ENCODE peak calls at places on chromosomes 12 and 14, in eight cellular contexts. M, T, E, Q, N, O, R and A are unnamed samples.

GRCh38 chr14:70651522-70651921 is 9.8 kb downstream of the TTC9 start:
- DNase-seq in M (no peak), T (no peak), E (no peak), Q (no peak), N (no peak), O (no peak), R (no peak), A (no peak)

GRCh38 chr14:37974421-37974820 is 233.3 kb upstream of the SSTR1 start:
- DNase-seq in M (no peak), T (no peak), E (no peak), Q (no peak), N (no peak), O (no peak), R (no peak), A (no peak)

GRCh38 chr12:127025545-127025944 is 1241.4 kb upstream of the TMEM132C start:
- DNase-seq in M (peak; percentile 7), T (no peak), E (no peak), Q (no peak), N (no peak), O (no peak), R (no peak), A (no peak)

GRCh38 chr12:52168019-52168717 is 23.6 kb downstream of the KRT80 start:
- DNase-seq in M (no peak), T (no peak), E (no peak), Q (no peak), N (no peak), O (peak; percentile 66), R (no peak), A (peak; percentile 44)

GRCh38 chr14:81637639-81638038 is 104.0 kb upstream of the SEL1L start:
- DNase-seq in M (no peak), T (no peak), E (no peak), Q (no peak), N (no peak), O (no peak), R (no peak), A (no peak)

GRCh38 chr12:34163443-34163842 is 141.1 kb downstream of the ALG10 start:
- DNase-seq in M (no peak), T (no peak), E (no peak), Q (no peak), N (no peak), O (no peak), R (no peak), A (no peak)

GRCh38 chr14:103629503-103630121 is 601 bp downstream of the KLC1 start:
- DNase-seq in M (no peak), T (peak; percentile 85), E (no peak), Q (no peak), N (peak; percentile 87), O (no peak), R (peak; percentile 80), A (no peak)

GRCh38 chr14:36905272-36906046 is 243.8 kb downstream of the PAX9 start:
- DNase-seq in M (no peak), T (peak; percentile 11), E (no peak), Q (no peak), N (no peak), O (peak; percentile 6), R (no peak), A (no peak)

GRCh38 chr12:69987453-69988102 is 162.6 kb downstream of the MYRFL start:
- DNase-seq in M (peak; percentile 77), T (no peak), E (no peak), Q (no peak), N (no peak), O (peak; percentile 75), R (no peak), A (peak; percentile 24)

GRCh38 chr14:92190768-92191167 is 69.0 kb downstream of the CPSF2 start:
- DNase-seq in M (no peak), T (no peak), E (no peak), Q (no peak), N (no peak), O (no peak), R (no peak), A (no peak)

GRCh38 chr12:57630891-57631433 is 2.0 kb downstream of the B4GALNT1 start:
- DNase-seq in M (no peak), T (peak; percentile 1), E (no peak), Q (no peak), N (no peak), O (no peak), R (no peak), A (no peak)

GRCh38 chr14:61563162-61563511 is 132.2 kb upstream of the HIF1A start:
- DNase-seq in M (no peak), T (no peak), E (no peak), Q (peak; percentile 80), N (no peak), O (no peak), R (no peak), A (no peak)

GRCh38 chr12:92796650-92797049 is 93.9 kb downstream of the PLEKHG7 start:
- DNase-seq in M (no peak), T (no peak), E (no peak), Q (no peak), N (no peak), O (no peak), R (no peak), A (no peak)

GRCh38 chr14:32104308-32104707 is 27.2 kb downstream of the ARHGAP5 start:
- DNase-seq in M (no peak), T (no peak), E (no peak), Q (peak; percentile 44), N (no peak), O (no peak), R (no peak), A (no peak)

GRCh38 chr12:59699408-59700144 is 103.7 kb downstream of the SLC16A7 start:
- DNase-seq in M (no peak), T (no peak), E (no peak), Q (no peak), N (no peak), O (peak; percentile 88), R (no peak), A (no peak)

GRCh38 chr14:96581902-96582640 is 79.9 kb downstream of the PAPOLA start:
- DNase-seq in M (no peak), T (no peak), E (no peak), Q (no peak), N (no peak), O (no peak), R (no peak), A (no peak)

GRCh38 chr12:66944365-66944764 is 265.5 kb upstream of the GRIP1 start:
- DNase-seq in M (no peak), T (no peak), E (no peak), Q (no peak), N (no peak), O (no peak), R (no peak), A (no peak)

GRCh38 chr14:66649515-66649914 is 141.6 kb downstream of the GPHN start:
- DNase-seq in M (no peak), T (no peak), E (no peak), Q (no peak), N (no peak), O (no peak), R (no peak), A (no peak)

GRCh38 chr12:30043151-30043550 is 259.4 kb upstream of the TMTC1 start:
- DNase-seq in M (no peak), T (no peak), E (no peak), Q (no peak), N (no peak), O (no peak), R (no peak), A (no peak)

GRCh38 chr14:50871914-50872732 is at the start of gene ABHD12B:
- DNase-seq in M (no peak), T (peak; percentile 56), E (no peak), Q (no peak), N (peak; percentile 55), O (peak; percentile 17), R (no peak), A (no peak)

GRCh38 chr14:43765474-43765873 is 741.6 kb downstream of the FSCB start:
- DNase-seq in M (no peak), T (no peak), E (no peak), Q (no peak), N (no peak), O (no peak), R (no peak), A (no peak)

GRCh38 chr14:31387091-31387490 is 33.3 kb downstream of the HEATR5A start:
- DNase-seq in M (no peak), T (no peak), E (no peak), Q (no peak), N (no peak), O (no peak), R (no peak), A (no peak)

GRCh38 chr14:101505216-101505970 is 55.9 kb upstream of the DIO3 start:
- DNase-seq in M (no peak), T (no peak), E (no peak), Q (no peak), N (peak; percentile 37), O (no peak), R (peak; percentile 47), A (no peak)

GRCh38 chr12:106146987-106147386 is 8.2 kb upstream of the NUAK1 start:
- DNase-seq in M (no peak), T (no peak), E (no peak), Q (no peak), N (no peak), O (no peak), R (no peak), A (no peak)

GRCh38 chr14:34536951-34537676 is 2.4 kb downstream of the EAPP start:
- DNase-seq in M (no peak), T (no peak), E (no peak), Q (no peak), N (no peak), O (no peak), R (peak; percentile 13), A (no peak)

GRCh38 chr12:47216150-47216677 is 136.5 kb upstream of the AMIGO2 start:
- DNase-seq in M (no peak), T (no peak), E (no peak), Q (no peak), N (peak; percentile 52), O (no peak), R (no peak), A (no peak)

GRCh38 chr12:45224311-45224710 is 8.4 kb downstream of the ANO6 start:
- DNase-seq in M (no peak), T (no peak), E (no peak), Q (no peak), N (no peak), O (no peak), R (no peak), A (no peak)

GRCh38 chr14:31927348-31927826 is 149.7 kb upstream of the ARHGAP5 start:
- DNase-seq in M (no peak), T (peak; percentile 58), E (no peak), Q (no peak), N (no peak), O (peak; percentile 77), R (no peak), A (peak; percentile 44)

GRCh38 chr14:45028107-45028626 is 55.7 kb upstream of the PRPF39 start:
- DNase-seq in M (no peak), T (no peak), E (no peak), Q (no peak), N (no peak), O (no peak), R (no peak), A (no peak)

GRCh38 chr14:94427016-94427613 is 25.5 kb downstream of the SERPINA11 start:
- DNase-seq in M (no peak), T (peak; percentile 28), E (no peak), Q (no peak), N (no peak), O (no peak), R (no peak), A (no peak)

GRCh38 chr14:79842270-79842669 is 369.0 kb downstream of the DIO2 start:
- DNase-seq in M (no peak), T (no peak), E (no peak), Q (no peak), N (peak; percentile 79), O (peak; percentile 24), R (no peak), A (no peak)

GRCh38 chr12:59719701-59720100 is 123.9 kb downstream of the SLC16A7 start:
- DNase-seq in M (no peak), T (no peak), E (no peak), Q (no peak), N (no peak), O (no peak), R (no peak), A (no peak)